ENCODE peak calls at places on chromosomes 16 and 17, in nine cellular contexts. J is PC-3; Y is right atrium auricular region; U is pancreas; V is CD4-positive, CD25-positive, alpha-beta regulatory T cell; K is hepatocyte; P is brain microvascular endothelial cell; T is cardiac muscle cell; W is IMR-90. N is an unnamed sample.

GRCh38 chr17:16003841-16004240 is 4.2 kb downstream of the TTC19 start:
- DNase-seq in W (no peak), J (no peak), U (no peak), T (no peak), V (no peak), Y (no peak), P (no peak), K (no peak), N (no peak)

GRCh38 chr16:68246671-68247070 is 1.5 kb downstream of the PLA2G15 start:
- DNase-seq in Y (no peak), W (no peak), P (no peak), T (no peak), J (no peak), U (no peak), K (no peak), V (no peak), N (no peak)

GRCh38 chr16:31010539-31010938 is at the start of gene STX1B:
- DNase-seq in W (no peak), T (peak; percentile 77), P (no peak), V (peak; percentile 24), K (peak; percentile 55), Y (no peak), J (no peak), U (no peak), N (no peak)

GRCh38 chr16:85800321-85800669 is 800 bp downstream of the COX4I1 start:
- DNase-seq in W (no peak), K (peak; percentile 68), T (peak; percentile 15), Y (no peak), J (no peak), U (no peak), P (no peak), V (no peak), N (no peak)

GRCh38 chr16:12507366-12507765 is 296.3 kb downstream of the CPPED1 start:
- DNase-seq in K (no peak), U (no peak), T (no peak), J (no peak), P (no peak), Y (no peak), V (no peak), W (peak; percentile 41), N (no peak)

GRCh38 chr17:36705651-36706436 is 104.5 kb downstream of the MRM1 start:
- DNase-seq in P (peak; percentile 11), K (peak; percentile 58), V (peak; percentile 65), U (no peak), J (peak; percentile 44), T (peak; percentile 72), Y (no peak), W (peak; percentile 4), N (peak; percentile 7)

GRCh38 chr16:71526111-71526998 is at the start of gene CHST4:
- DNase-seq in Y (no peak), P (peak; percentile 66), T (peak; percentile 64), U (no peak), W (peak; percentile 57), V (no peak), K (peak; percentile 57), J (no peak), N (no peak)

GRCh38 chr16:69406780-69407331 is 17.6 kb upstream of the CYB5B start:
- DNase-seq in V (no peak), J (no peak), U (no peak), Y (no peak), K (no peak), P (no peak), T (no peak), W (no peak), N (no peak)

GRCh38 chr16:65038125-65038524 is 83.7 kb downstream of the CDH11 start:
- DNase-seq in Y (no peak), P (no peak), K (peak; percentile 13), T (no peak), V (no peak), U (no peak), J (no peak), W (peak; percentile 59), N (no peak)

GRCh38 chr17:45906927-45907622 is 12.7 kb downstream of the MAPT start:
- DNase-seq in Y (no peak), U (no peak), V (peak; percentile 49), W (no peak), T (no peak), K (no peak), P (no peak), J (no peak), N (no peak)

GRCh38 chr17:78977992-78978973 is 1.4 kb downstream of the LGALS3BP start:
- DNase-seq in W (no peak), Y (no peak), U (no peak), P (no peak), V (no peak), J (no peak), T (peak; percentile 28), K (no peak), N (no peak)

GRCh38 chr17:78981010-78981888 is 1.5 kb upstream of the LGALS3BP start:
- DNase-seq in J (no peak), Y (no peak), K (no peak), V (no peak), P (no peak), T (no peak), W (no peak), U (no peak), N (no peak)

GRCh38 chr17:78980624-78980972 is 875 bp upstream of the LGALS3BP start:
- DNase-seq in V (no peak), T (no peak), Y (no peak), K (no peak), P (no peak), W (no peak), J (no peak), U (no peak), N (no peak)

GRCh38 chr17:78977681-78977943 is 2.1 kb downstream of the LGALS3BP start:
- DNase-seq in J (no peak), W (no peak), Y (no peak), P (no peak), U (no peak), K (no peak), T (no peak), V (no peak), N (no peak)

DNA sequence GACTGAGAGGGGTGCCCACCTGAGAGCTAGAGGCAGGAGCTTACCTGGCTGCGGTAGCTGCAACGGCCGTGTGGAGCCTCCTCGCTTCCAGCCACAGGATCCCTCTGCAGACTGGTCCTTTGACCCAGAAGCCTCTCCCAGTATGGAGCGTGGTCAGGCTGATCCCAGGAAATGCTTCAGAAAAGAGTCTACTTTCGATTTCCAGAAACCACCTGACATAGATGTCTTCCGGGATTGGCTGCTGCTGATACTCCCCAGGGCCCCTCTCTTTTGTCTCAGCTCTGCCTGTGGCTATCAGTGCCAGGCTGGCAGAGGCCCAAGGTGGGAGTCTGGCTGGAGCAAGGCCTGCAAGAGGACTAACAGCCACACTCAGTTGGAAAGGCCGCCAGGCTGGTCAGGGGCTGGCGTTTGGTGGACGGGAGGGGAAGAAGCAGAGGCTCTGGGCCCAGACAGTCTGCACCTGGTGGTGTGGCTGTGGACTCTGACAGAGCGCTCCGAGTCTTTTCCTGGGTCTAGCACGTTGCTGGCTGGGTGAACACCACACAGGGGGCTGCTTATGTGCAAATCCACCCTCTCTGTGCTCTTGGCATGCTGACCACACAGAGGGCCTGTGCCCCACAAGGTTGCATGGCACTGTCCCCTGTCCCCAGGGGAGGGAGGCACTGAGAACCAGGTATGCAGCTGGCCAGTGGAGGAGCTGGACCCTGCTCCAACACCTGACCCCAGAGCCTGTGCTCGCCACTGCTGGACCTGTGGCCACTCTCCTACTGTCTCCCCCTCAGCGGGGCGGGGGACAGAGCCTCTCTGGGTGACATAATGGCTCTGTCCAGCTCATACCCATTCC is at the start of gene LGALS3BP:
- DNase-seq in T (peak; percentile 78), U (peak; percentile 57), V (peak; percentile 71), J (peak; percentile 54), W (peak; percentile 78), K (peak; percentile 86), Y (peak; percentile 72), P (peak; percentile 74), N (peak; percentile 2)
- H3K4me3 ChIP-seq in T (peak within 1 kb of the TSS; percentile 12), U (peak within 1 kb of the TSS; percentile 40), V (peak within 1 kb of the TSS; percentile 64), J (peak within 1 kb of the TSS; percentile 38), W (peak within 1 kb of the TSS; percentile 33), K (peak within 1 kb of the TSS; percentile 9), Y (peak within 1 kb of the TSS; percentile 50), P (peak within 1 kb of the TSS; percentile 49), N (peak within 1 kb of the TSS; percentile 46)

GRCh38 chr16:81488687-81489411 is 44.2 kb downstream of the CMIP start:
- DNase-seq in V (no peak), U (no peak), P (no peak), J (no peak), W (no peak), T (no peak), K (no peak), Y (no peak), N (no peak)
- H3K27ac ChIP-seq in V (no peak overlapping the region), U (no peak overlapping the region), P (no peak overlapping the region), J (no peak overlapping the region), W (no peak overlapping the region), T (no peak overlapping the region), K (no peak overlapping the region), Y (no peak overlapping the region), N (no peak overlapping the region)

GRCh38 chr17:82948081-82948511 is 108.3 kb upstream of the ZNF750 start:
- DNase-seq in T (no peak), V (no peak), Y (no peak), P (no peak), U (no peak), J (no peak), W (no peak), K (no peak), N (no peak)

GRCh38 chr17:82949361-82949760 is 109.5 kb upstream of the ZNF750 start:
- DNase-seq in V (no peak), P (no peak), K (no peak), T (no peak), W (no peak), J (no peak), U (no peak), Y (no peak), N (no peak)

GRCh38 chr17:82948957-82949356 is 109.1 kb upstream of the ZNF750 start:
- DNase-seq in V (no peak), J (no peak), W (no peak), U (no peak), T (no peak), P (no peak), Y (no peak), K (no peak), N (no peak)

GRCh38 chr17:82946081-82946480 is 106.3 kb upstream of the ZNF750 start:
- DNase-seq in Y (no peak), K (no peak), W (no peak), U (no peak), T (no peak), P (no peak), J (no peak), V (no peak), N (no peak)

GRCh38 chr17:82947051-82947991 is 107.5 kb upstream of the ZNF750 start:
- DNase-seq in K (no peak), J (no peak), W (no peak), T (no peak), P (no peak), U (no peak), Y (no peak), V (no peak), N (no peak)
- H3K36me3 ChIP-seq in K (no peaks in the 10 kb centered on the region), J (peaks cover 28% of the 10 kb centered on the region), W (peaks cover 39% of the 10 kb centered on the region), T (peaks cover 2% of the 10 kb centered on the region), P (peaks cover 19% of the 10 kb centered on the region), U (peaks cover 5% of the 10 kb centered on the region), Y (peaks cover 23% of the 10 kb centered on the region), V (peaks cover 43% of the 10 kb centered on the region), N (peaks cover 28% of the 10 kb centered on the region)

DNA sequence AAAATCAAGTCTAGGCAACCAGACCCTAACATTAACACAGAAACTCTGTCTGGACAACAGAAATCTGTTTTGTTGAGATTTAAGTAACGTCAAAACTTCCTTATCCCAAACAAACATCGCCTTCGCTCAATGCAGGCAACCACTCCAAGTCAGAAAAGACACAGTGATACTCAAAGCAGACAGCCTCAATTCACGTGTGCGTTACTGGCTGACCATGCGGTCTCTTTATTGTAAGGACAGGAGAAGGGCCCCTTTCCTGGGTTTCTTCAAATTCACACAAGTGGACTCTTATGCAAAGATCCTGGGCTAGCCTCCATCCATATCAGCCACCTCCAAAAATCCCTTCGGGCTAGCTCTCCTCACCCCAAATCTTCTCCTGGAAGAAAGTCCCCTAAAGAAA is 467.7 kb downstream of the SOX9 start:
- DNase-seq in P (no peak), V (no peak), T (no peak), J (no peak), K (no peak), U (no peak), W (no peak), Y (no peak), N (no peak)
- H3K4me3 ChIP-seq in P (peak overlapping the region; percentile 37), V (no peak overlapping the region), T (no peak overlapping the region), J (peak overlapping the region; percentile 95), K (peak overlapping the region; percentile 6), U (peak overlapping the region; percentile 18), W (no peak overlapping the region), Y (no peak overlapping the region), N (no peak overlapping the region)